ENCODE peak calls at places on chromosomes 6 and 20, in eight cellular contexts. Q is lung microvascular endothelial cell; U is CD8-positive, alpha-beta T cell; N is RWPE1; V is IMR-90; Y is EL; X is iris pigment epithelial cell; M is AG09309. H is an unnamed sample.

GRCh38 chr6:36755435-36756348 is 58.1 kb downstream of the RAB44 start:
- DNase-seq in Q (peak; percentile 95), U (peak; percentile 59), N (peak; percentile 49), V (peak; percentile 72), Y (peak; percentile 73), X (peak; percentile 81), M (no peak), H (no peak)

GRCh38 chr20:60057123-60057865 is 99.1 kb downstream of the CDH26 start:
- DNase-seq in Q (peak; percentile 63), U (peak; percentile 79), N (peak; percentile 93), V (peak; percentile 65), Y (peak; percentile 67), X (peak; percentile 63), M (no peak), H (peak; percentile 62)

GRCh38 chr6:164379786-164380185 is 929.6 kb downstream of the C6orf118 start:
- DNase-seq in Q (no peak), U (no peak), N (peak; percentile 20), V (no peak), Y (no peak), X (peak; percentile 8), M (no peak), H (no peak)

GRCh38 chr6:154080434-154081189 is 41.6 kb downstream of the OPRM1 start:
- DNase-seq in Q (no peak), U (no peak), N (no peak), V (no peak), Y (no peak), X (peak; percentile 1), M (no peak), H (no peak)

GRCh38 chr20:37564388-37565133 is 36.9 kb upstream of the BLCAP start:
- DNase-seq in Q (peak; percentile 38), U (no peak), N (peak; percentile 84), V (no peak), Y (peak; percentile 37), X (peak; percentile 7), M (no peak), H (peak; percentile 60)

GRCh38 chr20:23130622-23130916 is 44.4 kb upstream of the CD93 start:
- DNase-seq in Q (no peak), U (no peak), N (no peak), V (no peak), Y (no peak), X (no peak), M (no peak), H (no peak)

GRCh38 chr6:19851273-19852089 is 14.3 kb downstream of the ID4 start:
- DNase-seq in Q (peak; percentile 72), U (no peak), N (peak; percentile 78), V (peak; percentile 84), Y (peak; percentile 62), X (peak; percentile 83), M (peak; percentile 64), H (peak; percentile 63)

GRCh38 chr6:89250239-89250638 is 33.1 kb upstream of the GABRR1 start:
- DNase-seq in Q (no peak), U (no peak), N (no peak), V (no peak), Y (no peak), X (no peak), M (no peak), H (no peak)

GRCh38 chr6:89985744-89986493 is 91.7 kb downstream of the GJA10 start:
- DNase-seq in Q (peak; percentile 51), U (no peak), N (no peak), V (peak; percentile 96), Y (peak; percentile 75), X (peak; percentile 86), M (peak; percentile 78), H (no peak)

GRCh38 chr6:51250317-51250716 is 431.6 kb downstream of the TFAP2B start:
- DNase-seq in Q (no peak), U (no peak), N (no peak), V (no peak), Y (no peak), X (no peak), M (no peak), H (no peak)

GRCh38 chr20:62906209-62906608 is 20.1 kb downstream of the DIDO1 start:
- DNase-seq in Q (no peak), U (no peak), N (no peak), V (no peak), Y (no peak), X (no peak), M (no peak), H (no peak)

GRCh38 chr6:37021356-37022129 is 16.1 kb downstream of the FGD2 start:
- DNase-seq in Q (peak; percentile 17), U (peak; percentile 78), N (no peak), V (peak; percentile 61), Y (peak; percentile 40), X (peak; percentile 56), M (no peak), H (no peak)

GRCh38 chr6:75084872-75085381 is 120.9 kb downstream of the COL12A1 start:
- DNase-seq in Q (no peak), U (no peak), N (no peak), V (no peak), Y (no peak), X (no peak), M (no peak), H (no peak)

GRCh38 chr20:25273046-25273445 is 25.2 kb downstream of the PYGB start:
- DNase-seq in Q (no peak), U (no peak), N (no peak), V (no peak), Y (no peak), X (no peak), M (no peak), H (no peak)

GRCh38 chr6:37724530-37725220 is 27.0 kb upstream of the MDGA1 start:
- DNase-seq in Q (peak; percentile 5), U (no peak), N (no peak), V (no peak), Y (no peak), X (no peak), M (no peak), H (no peak)

GRCh38 chr6:40671338-40672050 is 84.3 kb upstream of the LRFN2 start:
- DNase-seq in Q (peak; percentile 65), U (no peak), N (no peak), V (no peak), Y (no peak), X (no peak), M (no peak), H (no peak)

GRCh38 chr6:40075051-40075445 is 140.8 kb upstream of the MOCS1 start:
- DNase-seq in Q (no peak), U (no peak), N (no peak), V (no peak), Y (no peak), X (no peak), M (no peak), H (no peak)

GRCh38 chr6:34673079-34673478 is 23.5 kb downstream of the ILRUN start:
- DNase-seq in Q (no peak), U (no peak), N (no peak), V (no peak), Y (no peak), X (no peak), M (no peak), H (no peak)

GRCh38 chr6:64477311-64477850 is 841.8 kb downstream of the PHF3 start:
- DNase-seq in Q (no peak), U (no peak), N (no peak), V (no peak), Y (no peak), X (peak; percentile 62), M (no peak), H (no peak)

GRCh38 chr6:34152042-34152524 is 6.2 kb upstream of the GRM4 start:
- DNase-seq in Q (no peak), U (no peak), N (no peak), V (no peak), Y (no peak), X (no peak), M (no peak), H (no peak)

GRCh38 chr6:13624871-13625288 is 9.7 kb downstream of the NOL7 start:
- DNase-seq in Q (peak; percentile 62), U (no peak), N (peak; percentile 24), V (peak; percentile 44), Y (peak; percentile 39), X (peak; percentile 55), M (no peak), H (peak; percentile 28)

GRCh38 chr6:36120979-36121706 is 9.2 kb upstream of the MAPK13 start:
- DNase-seq in Q (peak; percentile 73), U (peak; percentile 70), N (peak; percentile 27), V (no peak), Y (peak; percentile 56), X (peak; percentile 60), M (no peak), H (no peak)

GRCh38 chr20:48603116-48603818 is 224.5 kb downstream of the PREX1 start:
- DNase-seq in Q (no peak), U (no peak), N (no peak), V (no peak), Y (no peak), X (no peak), M (no peak), H (no peak)

GRCh38 chr20:36010745-36011326 is 42.4 kb downstream of the CNBD2 start:
- DNase-seq in Q (no peak), U (no peak), N (no peak), V (no peak), Y (no peak), X (no peak), M (no peak), H (no peak)

GRCh38 chr20:48718914-48719578 is 108.8 kb downstream of the PREX1 start:
- DNase-seq in Q (no peak), U (peak; percentile 77), N (no peak), V (no peak), Y (no peak), X (no peak), M (no peak), H (no peak)

GRCh38 chr6:27795697-27796494 is 116.3 kb downstream of the OR2B2 start:
- DNase-seq in Q (peak; percentile 89), U (no peak), N (peak; percentile 74), V (peak; percentile 89), Y (peak; percentile 91), X (peak; percentile 81), M (peak; percentile 77), H (no peak)

GRCh38 chr20:25706793-25707192 is 10.1 kb upstream of the ZNF337 start:
- DNase-seq in Q (no peak), U (no peak), N (no peak), V (no peak), Y (no peak), X (no peak), M (no peak), H (no peak)